ENCODE peak calls at places on chromosomes 4 and X, in six cellular contexts. Y is HT-29, I is occipital lobe, S is cardiac fibroblast, H is AG08396, B is BJ. L is an unnamed sample.

GRCh38 chr4:172141025-172141424 is 327.8 kb downstream of the GALNTL6 start:
- DNase-seq in Y (no peak), I (no peak), S (no peak), H (no peak), B (no peak), L (no peak)

GRCh38 chr4:106522839-106523238 is 154.3 kb upstream of the GIMD1 start:
- DNase-seq in Y (no peak), I (no peak), S (no peak), H (peak), B (no peak), L (no peak)

GRCh38 chr4:53510316-53510715 is 81.0 kb downstream of the LNX1 start:
- DNase-seq in Y (no peak), I (no peak), S (peak), H (no peak), B (no peak), L (no peak)

GRCh38 chr4:73725499-73725898 is 14.9 kb upstream of the CXCL8 start:
- DNase-seq in Y (no peak), I (no peak), S (no peak), H (no peak), B (no peak), L (no peak)

GRCh38 chr4:71586087-71586763 is 197.7 kb downstream of the GC start:
- DNase-seq in Y (no peak), I (no peak), S (no peak), H (no peak), B (no peak), L (no peak)

GRCh38 chrX:151478052-151478451 is 81.0 kb downstream of the VMA21 start:
- DNase-seq in Y (no peak), I (no peak), S (no peak), H (no peak), B (no peak), L (no peak)

GRCh38 chr4:172857026-172857425 is 311.6 kb upstream of the GALNT7 start:
- DNase-seq in Y (no peak), I (no peak), S (no peak), H (no peak), B (no peak), L (no peak)

GRCh38 chr4:37845201-37845600 is 18.7 kb downstream of the PGM2 start:
- DNase-seq in Y (no peak), I (no peak), S (no peak), H (no peak), B (no peak), L (no peak)

GRCh38 chr4:112327950-112328349 is 30.8 kb downstream of the ALPK1 start:
- DNase-seq in Y (peak), I (no peak), S (peak), H (peak), B (no peak), L (no peak)

GRCh38 chr4:150457802-150458201 is 124.1 kb upstream of the MAB21L2 start:
- DNase-seq in Y (no peak), I (no peak), S (peak), H (no peak), B (no peak), L (no peak)

GRCh38 chr4:118746251-118746919 is 61.2 kb downstream of the METTL14 start:
- DNase-seq in Y (no peak), I (peak), S (no peak), H (no peak), B (no peak), L (no peak)

GRCh38 chr4:1072830-1073446 is 40.4 kb downstream of the RNF212 start:
- DNase-seq in Y (peak), I (no peak), S (peak), H (peak), B (no peak), L (no peak)

GRCh38 chrX:118420462-118420861 is 74.6 kb downstream of the WDR44 start:
- DNase-seq in Y (peak), I (no peak), S (peak), H (peak), B (no peak), L (no peak)

GRCh38 chr4:72846280-72847111 is 223.0 kb downstream of the COX18 start:
- DNase-seq in Y (peak), I (no peak), S (no peak), H (no peak), B (no peak), L (no peak)

GRCh38 chrX:48083212-48083611 is 11.8 kb upstream of the ZNF630 start:
- DNase-seq in Y (peak), I (no peak), S (peak), H (peak), B (peak), L (no peak)

GRCh38 chr4:110533940-110534339 is 58.0 kb downstream of the ENPEP start:
- DNase-seq in Y (peak), I (no peak), S (peak), H (peak), B (peak), L (no peak)

GRCh38 chr4:57020467-57021101 is 41.9 kb downstream of the POLR2B start:
- DNase-seq in Y (no peak), I (no peak), S (peak), H (peak), B (peak), L (no peak)

GRCh38 chr4:84503495-84504437 is 4.7 kb upstream of the NKX6-1 start:
- DNase-seq in Y (peak), I (no peak), S (peak), H (peak), B (no peak), L (no peak)

GRCh38 chr4:181685911-181686310 is 557.3 kb upstream of the TENM3 start:
- DNase-seq in Y (no peak), I (no peak), S (peak), H (peak), B (peak), L (no peak)

GRCh38 chr4:81211956-81212355 is 3.1 kb downstream of the PRKG2 start:
- DNase-seq in Y (no peak), I (no peak), S (peak), H (no peak), B (no peak), L (no peak)

GRCh38 chr4:164761746-164762275 is 7.9 kb downstream of the SMIM31 start:
- DNase-seq in Y (no peak), I (no peak), S (no peak), H (no peak), B (no peak), L (no peak)

GRCh38 chr4:3338976-3339531 is 46.2 kb downstream of the RGS12 start:
- DNase-seq in Y (no peak), I (no peak), S (no peak), H (no peak), B (no peak), L (peak)

GRCh38 chr4:96016615-96017299 is 176.9 kb downstream of the PDHA2 start:
- DNase-seq in Y (no peak), I (no peak), S (peak), H (no peak), B (no peak), L (no peak)

GRCh38 chr4:2793920-2794706 is 1.2 kb downstream of the SH3BP2 start:
- DNase-seq in Y (peak), I (no peak), S (peak), H (no peak), B (no peak), L (peak)

GRCh38 chr4:142778430-142778829 is 67.7 kb downstream of the INPP4B start:
- DNase-seq in Y (no peak), I (no peak), S (peak), H (peak), B (no peak), L (no peak)

GRCh38 chr4:177404342-177404741 is 37.9 kb downstream of the AGA start:
- DNase-seq in Y (no peak), I (no peak), S (no peak), H (no peak), B (no peak), L (no peak)

GRCh38 chrX:8867454-8867853 is 66.3 kb upstream of the FAM9A start:
- DNase-seq in Y (no peak), I (no peak), S (no peak), H (no peak), B (no peak), L (no peak)

GRCh38 chr4:95510877-95511276 is 37.9 kb downstream of the UNC5C start:
- DNase-seq in Y (no peak), I (no peak), S (no peak), H (no peak), B (no peak), L (no peak)

GRCh38 chrX:15334561-15334960 is 762 bp downstream of the PIGA start:
- DNase-seq in Y (peak), I (no peak), S (peak), H (no peak), B (no peak), L (no peak)

GRCh38 chr4:156974264-156974663 is 2.7 kb upstream of the PDGFC start:
- DNase-seq in Y (no peak), I (no peak), S (peak), H (peak), B (no peak), L (no peak)

GRCh38 chr4:147822128-147822527 is 90.2 kb downstream of the ARHGAP10 start:
- DNase-seq in Y (no peak), I (no peak), S (peak), H (no peak), B (no peak), L (peak)

GRCh38 chr4:74523076-74523475 is 78.1 kb downstream of the AREG start:
- DNase-seq in Y (no peak), I (no peak), S (no peak), H (no peak), B (no peak), L (no peak)